ENCODE peak calls at places on chromosomes 16 and 17, in four cellular contexts. X, N, T and V are unnamed samples. For H3K4me1, the result is how much of the 10 kb centered on the place peaks cover.

GRCh38 chr17:1222321-1222720 is 42.5 kb upstream of the ABR start:
- DNase-seq in X (no peak), N (no peak), T (no peak), V (no peak)

GRCh38 chr17:57954421-57955182 is 610 bp downstream of the CUEDC1 start:
- DNase-seq in X (no peak), N (peak), T (no peak), V (peak)

GRCh38 chr16:47158991-47159390 is 15.2 kb upstream of the NETO2 start:
- DNase-seq in X (no peak), N (no peak), T (no peak), V (no peak)

GRCh38 chr17:81348097-81349055 is 46.9 kb upstream of the BAHCC1 start:
- DNase-seq in X (no peak), N (no peak), T (no peak), V (no peak)

GRCh38 chr16:58499615-58500328 is at the start of gene NDRG4:
- DNase-seq in X (peak), N (peak), T (no peak), V (no peak)

GRCh38 chr16:77531741-77532140 is 96.9 kb upstream of the ADAMTS18 start:
- DNase-seq in X (no peak), N (no peak), T (no peak), V (no peak)

GRCh38 chr17:48052956-48053757 is 5.0 kb downstream of the NFE2L1 start:
- DNase-seq in X (peak), N (no peak), T (no peak), V (no peak)

GRCh38 chr16:5207001-5207523 is 109.5 kb upstream of the EEF2KMT start:
- DNase-seq in X (no peak), N (no peak), T (no peak), V (no peak)

GRCh38 chr17:79842136-79842655 is 3.0 kb upstream of the CBX4 start:
- DNase-seq in X (no peak), N (peak), T (no peak), V (no peak)

GRCh38 chr16:88685156-88686061 is 898 bp downstream of the SNAI3 start:
- DNase-seq in X (no peak), N (peak), T (no peak), V (no peak)

GRCh38 chr17:80950466-80951120 is 41.0 kb upstream of the CHMP6 start:
- DNase-seq in X (no peak), N (no peak), T (no peak), V (no peak)

GRCh38 chr16:55323637-55324490 is at the start of gene IRX6:
- DNase-seq in X (no peak), N (peak), T (no peak), V (peak)

GRCh38 chr16:50360033-50360778 is 8.6 kb downstream of the BRD7 start:
- DNase-seq in X (no peak), N (no peak), T (no peak), V (no peak)

GRCh38 chr16:74734361-74735161 is 33.9 kb upstream of the MLKL start:
- DNase-seq in X (no peak), N (peak), T (no peak), V (peak)

GRCh38 chr17:80264048-80264792 is 3.6 kb downstream of the RNF213 start:
- DNase-seq in X (no peak), N (no peak), T (no peak), V (no peak)

GRCh38 chr16:78976212-78976611 is 624.3 kb downstream of the MAF start:
- DNase-seq in X (no peak), N (no peak), T (no peak), V (no peak)

GRCh38 chr17:82029391-82029790 is 2.1 kb upstream of the RAC3 start:
- DNase-seq in X (no peak), N (no peak), T (no peak), V (no peak)

GRCh38 chr16:3601614-3602319 is 9.6 kb downstream of the SLX4 start:
- DNase-seq in X (no peak), N (no peak), T (no peak), V (no peak)

GRCh38 chr17:64291268-64291851 is 28.3 kb upstream of the TEX2 start:
- DNase-seq in X (peak), N (no peak), T (no peak), V (peak)

GRCh38 chr16:67458121-67458641 is 22.8 kb downstream of the ATP6V0D1 start:
- DNase-seq in X (no peak), N (no peak), T (no peak), V (no peak)

GRCh38 chr16:982152-983043 is 828 bp downstream of the SOX8 start:
- DNase-seq in X (no peak), N (peak), T (no peak), V (no peak)

GRCh38 chr16:11084484-11085024 is 140.2 kb downstream of the CLEC16A start:
- DNase-seq in X (peak), N (no peak), T (no peak), V (no peak)

GRCh38 chr16:11082108-11082859 is 137.9 kb downstream of the CLEC16A start:
- DNase-seq in X (no peak), N (no peak), T (no peak), V (no peak)

GRCh38 chr16:11087691-11088431 is 143.5 kb downstream of the CLEC16A start:
- DNase-seq in X (no peak), N (no peak), T (no peak), V (no peak)

GRCh38 chr16:11082860-11083388 is 138.6 kb downstream of the CLEC16A start:
- DNase-seq in X (no peak), N (no peak), T (no peak), V (no peak)

GRCh38 chr16:11085025-11085485 is 140.7 kb downstream of the CLEC16A start:
- DNase-seq in X (no peak), N (no peak), T (no peak), V (no peak)
- H3K4me1 ChIP-seq in X (under half), N (under half), T (under half), V (under half)

GRCh38 chr17:27593857-27594255 is 37.1 kb upstream of the LGALS9 start:
- DNase-seq in X (no peak), N (no peak), T (no peak), V (no peak)

GRCh38 chr17:27596106-27596505 is 34.9 kb upstream of the LGALS9 start:
- DNase-seq in X (no peak), N (no peak), T (no peak), V (no peak)

GRCh38 chr17:27593232-27593856 is 37.6 kb upstream of the LGALS9 start:
- DNase-seq in X (no peak), N (no peak), T (no peak), V (no peak)

GRCh38 chr17:27596571-27597187 is 34.3 kb upstream of the LGALS9 start:
- DNase-seq in X (no peak), N (no peak), T (no peak), V (no peak)

GRCh38 chr17:27595208-27595607 is 35.8 kb upstream of the LGALS9 start:
- DNase-seq in X (no peak), N (no peak), T (no peak), V (no peak)
- TF ChIP-seq SUZ12 in X (no peak), N (no peak), T (no peak), V (no peak)

GRCh38 chr16:81280393-81280792 is 34.4 kb upstream of the GAN start:
- DNase-seq in X (no peak), N (no peak), T (no peak), V (no peak)

GRCh38 chr16:81279375-81279774 is 35.4 kb upstream of the GAN start:
- DNase-seq in X (no peak), N (no peak), T (no peak), V (no peak)

GRCh38 chr16:81278526-81278925 is 36.2 kb upstream of the GAN start:
- DNase-seq in X (no peak), N (no peak), T (no peak), V (no peak)

GRCh38 chr16:81284995-81285600 is 29.7 kb upstream of the GAN start:
- DNase-seq in X (no peak), N (no peak), T (no peak), V (no peak)

DNA sequence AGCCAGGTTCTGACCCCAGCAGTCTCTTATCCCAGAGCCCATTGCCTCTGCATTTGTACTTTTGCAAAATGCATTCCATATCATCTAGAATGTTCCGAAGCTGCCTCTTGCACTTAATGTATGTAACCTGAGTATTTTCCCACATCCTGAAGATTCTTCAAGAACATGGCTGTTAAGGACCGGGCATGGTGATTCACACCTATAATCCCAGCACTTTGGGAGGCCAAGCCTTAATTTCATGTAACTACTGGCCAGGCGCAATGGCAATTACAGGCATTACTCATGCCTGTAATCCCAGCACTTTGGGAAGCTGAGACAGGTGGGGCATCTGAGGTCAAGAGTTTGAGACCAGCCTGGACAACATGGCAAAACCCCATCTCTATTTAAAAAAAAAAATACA is 31.7 kb upstream of the GAN start:
- DNase-seq in X (no peak), N (no peak), T (no peak), V (no peak)
- H3K4me1 ChIP-seq in X (under half), N (under half), T (under half), V (under half)

DNA sequence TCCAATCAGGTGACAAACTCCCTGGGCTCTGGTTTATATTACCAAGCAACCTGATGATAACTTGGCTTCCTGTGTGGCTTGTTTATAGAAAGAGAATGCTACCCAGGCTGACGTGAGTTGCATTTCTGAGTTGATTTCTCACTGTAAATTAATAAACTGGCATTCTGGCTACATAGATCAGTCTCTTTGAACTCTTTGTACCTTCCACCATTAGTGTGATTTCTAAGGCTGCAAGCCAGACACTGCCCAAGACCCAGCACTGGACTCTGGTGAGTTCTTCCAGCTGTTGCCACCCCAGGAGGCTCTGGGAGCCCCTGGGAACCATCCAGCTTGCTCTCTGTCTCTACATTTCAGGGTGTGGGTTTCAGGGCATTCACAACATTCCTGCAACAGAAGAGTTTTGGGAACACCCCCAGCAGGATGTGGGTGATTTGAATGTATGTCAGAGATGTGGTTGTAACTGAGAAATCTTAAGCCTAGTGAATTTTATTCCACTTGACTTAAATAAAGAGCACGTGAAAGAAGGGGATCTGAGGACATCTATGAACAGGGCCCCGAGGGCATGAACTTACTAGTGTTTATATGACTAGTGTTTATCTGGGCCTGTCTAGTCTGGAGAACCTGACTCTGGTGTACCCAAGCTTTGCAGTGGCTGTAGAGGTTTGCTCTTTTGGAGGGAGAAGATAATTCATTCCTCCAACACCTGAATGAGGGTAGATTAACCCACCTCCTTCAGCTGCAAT is 30.3 kb upstream of the LRRC37A start:
- DNase-seq in X (peak), N (no peak), T (no peak), V (no peak)
- TF ChIP-seq SUZ12 in X (no peak), N (no peak), T (no peak), V (no peak)

GRCh38 chr17:68184141-68184571 is 63.7 kb upstream of the AMZ2 start:
- DNase-seq in X (no peak), N (no peak), T (no peak), V (no peak)

GRCh38 chr17:68178831-68179230 is 69.0 kb upstream of the AMZ2 start:
- DNase-seq in X (no peak), N (no peak), T (no peak), V (no peak)

GRCh38 chr17:68182940-68183551 is 64.8 kb upstream of the AMZ2 start:
- DNase-seq in X (peak), N (no peak), T (no peak), V (no peak)

GRCh38 chr17:68184816-68185436 is 62.9 kb upstream of the AMZ2 start:
- DNase-seq in X (no peak), N (no peak), T (no peak), V (no peak)

DNA sequence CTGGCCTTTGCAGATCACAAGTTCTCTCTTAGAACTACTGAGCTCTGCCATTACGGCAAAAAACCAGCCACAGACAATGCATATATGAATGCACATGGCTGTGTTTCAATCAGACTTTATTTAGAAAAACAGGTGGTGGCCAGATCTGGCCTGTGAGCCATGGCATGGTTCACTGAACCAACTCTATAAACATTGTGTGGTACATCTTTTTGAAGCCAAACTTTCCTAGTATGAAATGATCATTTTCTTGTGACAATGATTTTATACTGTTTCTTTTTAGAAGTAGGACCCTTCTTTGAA is 65.9 kb upstream of the AMZ2 start:
- DNase-seq in X (no peak), N (no peak), T (no peak), V (no peak)
- H3K4me1 ChIP-seq in X (under half), N (under half), T (under half), V (under half)

GRCh38 chr17:42001729-42002128 is 15.5 kb downstream of the DNAJC7 start:
- DNase-seq in X (no peak), N (no peak), T (no peak), V (no peak)

GRCh38 chr17:42002175-42002791 is 15.0 kb downstream of the DNAJC7 start:
- DNase-seq in X (no peak), N (no peak), T (no peak), V (no peak)

GRCh38 chr17:42009170-42009569 is 8.1 kb downstream of the DNAJC7 start:
- DNase-seq in X (peak), N (no peak), T (no peak), V (no peak)

GRCh38 chr17:42002792-42003301 is 14.4 kb downstream of the DNAJC7 start:
- DNase-seq in X (peak), N (no peak), T (no peak), V (no peak)

GRCh38 chr17:42005128-42005527 is 12.1 kb downstream of the DNAJC7 start:
- DNase-seq in X (no peak), N (no peak), T (no peak), V (no peak)
- TF ChIP-seq SUZ12 in X (no peak), N (no peak), T (no peak), V (no peak)

GRCh38 chr16:73074399-73074798 is 26.5 kb upstream of the ZFHX3 start:
- DNase-seq in X (no peak), N (no peak), T (no peak), V (no peak)
- H3K4me1 ChIP-seq in X (under half), N (under half), T (under half), V (under half)

GRCh38 chr17:12619444-12620199 is 46.1 kb upstream of the MYOCD start:
- DNase-seq in X (no peak), N (no peak), T (no peak), V (no peak)
- TF ChIP-seq SUZ12 in X (no peak), N (no peak), T (no peak), V (no peak)

GRCh38 chr16:85835956-85836705 is 36.6 kb downstream of the COX4I1 start:
- DNase-seq in X (no peak), N (no peak), T (no peak), V (no peak)

GRCh38 chr16:85834741-85835140 is 35.2 kb downstream of the COX4I1 start:
- DNase-seq in X (no peak), N (no peak), T (no peak), V (no peak)

GRCh38 chr16:85835227-85835751 is 35.8 kb downstream of the COX4I1 start:
- DNase-seq in X (no peak), N (no peak), T (no peak), V (no peak)

GRCh38 chr16:85832578-85833539 is 33.4 kb downstream of the COX4I1 start:
- DNase-seq in X (no peak), N (no peak), T (no peak), V (no peak)

DNA sequence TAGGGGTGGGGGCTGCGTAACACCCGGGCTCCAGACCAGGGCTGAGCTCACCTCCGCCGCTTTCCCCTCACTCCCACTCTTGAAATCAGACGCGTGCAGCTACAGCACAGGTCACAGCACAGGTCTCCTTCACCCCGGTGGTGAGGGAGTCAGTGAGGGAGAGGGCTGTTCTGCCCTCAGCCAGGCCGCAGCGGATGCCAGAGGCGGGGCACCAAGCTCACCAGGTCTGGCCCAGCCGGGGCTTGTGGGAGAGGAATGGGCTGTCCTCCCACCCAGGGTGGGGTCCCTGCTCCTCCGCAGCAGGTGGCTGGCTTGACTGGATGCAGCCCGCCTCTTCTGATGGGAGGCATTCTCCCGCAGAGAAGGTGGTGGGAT is 34.0 kb downstream of the COX4I1 start:
- DNase-seq in X (no peak), N (no peak), T (no peak), V (no peak)
- H3K4me1 ChIP-seq in X (under half), N (under half), T (under half), V (under half)

GRCh38 chr17:5331506-5331905 is 49.4 kb downstream of the RABEP1 start:
- DNase-seq in X (no peak), N (no peak), T (no peak), V (no peak)
- TF ChIP-seq SUZ12 in X (no peak), N (no peak), T (no peak), V (no peak)